ENCODE peak calls at places on chromosomes 3 and 15, in six cellular contexts. T, V, R, O, P and G are unnamed samples.

GRCh38 chr3:151544164-151544548 is 83.3 kb upstream of the IGSF10 start:
- DNase-seq in T (peak), V (no peak), R (no peak), O (no peak), P (no peak), G (no peak)

GRCh38 chr15:91075761-91076160 is 24.3 kb upstream of the SV2B start:
- DNase-seq in T (peak), V (no peak), R (no peak), O (no peak), P (no peak), G (peak)

GRCh38 chr3:155748611-155749365 is 3.9 kb upstream of the PLCH1 start:
- DNase-seq in T (no peak), V (peak), R (peak), O (peak), P (no peak), G (no peak)

GRCh38 chr15:89776274-89777072 is at the start of gene MESP2:
- DNase-seq in T (peak), V (no peak), R (peak), O (peak), P (peak), G (peak)

GRCh38 chr3:132637590-132637989 is 22.0 kb downstream of the ACAD11 start:
- DNase-seq in T (no peak), V (no peak), R (no peak), O (peak), P (no peak), G (no peak)

GRCh38 chr3:155302476-155302875 is 9.0 kb upstream of the STRIT1 start:
- DNase-seq in T (no peak), V (no peak), R (no peak), O (peak), P (no peak), G (no peak)

GRCh38 chr3:65963787-65964707 is 74.7 kb downstream of the MAGI1 start:
- DNase-seq in T (no peak), V (peak), R (no peak), O (peak), P (no peak), G (peak)

GRCh38 chr15:76065267-76065666 is 5.5 kb downstream of the TMEM266 start:
- DNase-seq in T (no peak), V (no peak), R (peak), O (no peak), P (no peak), G (no peak)

GRCh38 chr15:38687340-38687739 is 122.7 kb upstream of the RASGRP1 start:
- DNase-seq in T (no peak), V (no peak), R (no peak), O (peak), P (no peak), G (no peak)

GRCh38 chr3:107600784-107601183 is 78.0 kb downstream of the BBX start:
- DNase-seq in T (no peak), V (no peak), R (no peak), O (peak), P (no peak), G (no peak)

GRCh38 chr3:179734497-179735281 is 81.8 kb downstream of the USP13 start:
- DNase-seq in T (no peak), V (no peak), R (no peak), O (no peak), P (no peak), G (no peak)

GRCh38 chr15:36791849-36792618 is 212.6 kb downstream of the CDIN1 start:
- DNase-seq in T (no peak), V (no peak), R (peak), O (no peak), P (no peak), G (no peak)

GRCh38 chr15:43105077-43105769 is 615 bp downstream of the UBR1 start:
- DNase-seq in T (peak), V (no peak), R (peak), O (no peak), P (no peak), G (peak)

GRCh38 chr3:130405956-130406355 is 60.5 kb downstream of the COL6A5 start:
- DNase-seq in T (no peak), V (no peak), R (no peak), O (no peak), P (no peak), G (no peak)

GRCh38 chr3:143207338-143207961 is 87.9 kb downstream of the CHST2 start:
- DNase-seq in T (peak), V (no peak), R (peak), O (peak), P (no peak), G (peak)

GRCh38 chr3:25257026-25257425 is 171.0 kb upstream of the RARB start:
- DNase-seq in T (no peak), V (peak), R (no peak), O (peak), P (no peak), G (no peak)

GRCh38 chr3:186109897-186110803 is 1.3 kb upstream of the ETV5 start:
- DNase-seq in T (peak), V (no peak), R (peak), O (peak), P (no peak), G (peak)

GRCh38 chr3:156383433-156384025 is 171.4 kb downstream of the SSR3 start:
- DNase-seq in T (no peak), V (no peak), R (no peak), O (peak), P (no peak), G (no peak)

GRCh38 chr15:96123630-96124187 is 206.8 kb upstream of the NR2F2 start:
- DNase-seq in T (no peak), V (no peak), R (peak), O (no peak), P (no peak), G (no peak)

GRCh38 chr15:76904461-76905012 is 603 bp downstream of the SCAPER start:
- DNase-seq in T (peak), V (no peak), R (peak), O (no peak), P (peak), G (peak)

GRCh38 chr15:70559840-70560239 is 203.5 kb downstream of the UACA start:
- DNase-seq in T (no peak), V (no peak), R (no peak), O (no peak), P (no peak), G (no peak)